ENCODE peak calls at places on chromosomes 7 and 10, in nine cellular contexts. W, R, X, C, Y, J, U, K and O are unnamed samples.

GRCh38 chr10:72503241-72503640 is 122.6 kb downstream of the MICU1 start:
- DNase-seq in W (peak), R (no peak), X (no peak), C (peak), Y (no peak), J (no peak), U (no peak), K (peak), O (no peak)

GRCh38 chr7:20403356-20403755 is 72.7 kb downstream of the ITGB8 start:
- DNase-seq in W (peak), R (no peak), X (no peak), C (no peak), Y (peak), J (no peak), U (no peak), K (peak), O (no peak)

GRCh38 chr7:143901360-143901709 is 641 bp downstream of the TCAF1 start:
- DNase-seq in W (peak), R (peak), X (peak), C (peak), Y (peak), J (peak), U (no peak), K (peak), O (no peak)

GRCh38 chr7:142088022-142088714 is 23.4 kb upstream of the MGAM2 start:
- DNase-seq in W (no peak), R (no peak), X (no peak), C (no peak), Y (no peak), J (no peak), U (no peak), K (no peak), O (no peak)

GRCh38 chr10:31359979-31360378 is 41.0 kb downstream of the ZEB1 start:
- DNase-seq in W (peak), R (no peak), X (no peak), C (peak), Y (no peak), J (no peak), U (no peak), K (no peak), O (no peak)

GRCh38 chr10:118504044-118504944 is 91.2 kb downstream of the PRLHR start:
- DNase-seq in W (peak), R (no peak), X (peak), C (peak), Y (no peak), J (peak), U (no peak), K (no peak), O (no peak)

GRCh38 chr7:159144756-159145543 is at the start of gene VIPR2:
- DNase-seq in W (no peak), R (no peak), X (no peak), C (no peak), Y (peak), J (no peak), U (peak), K (no peak), O (no peak)

GRCh38 chr7:1662101-1662500 is 8.0 kb upstream of the ELFN1 start:
- DNase-seq in W (no peak), R (peak), X (no peak), C (no peak), Y (no peak), J (no peak), U (no peak), K (no peak), O (peak)

GRCh38 chr10:60289800-60290199 is 99.9 kb downstream of the ANK3 start:
- DNase-seq in W (no peak), R (no peak), X (no peak), C (no peak), Y (no peak), J (no peak), U (no peak), K (no peak), O (no peak)

GRCh38 chr10:60293797-60294196 is 95.9 kb downstream of the ANK3 start:
- DNase-seq in W (no peak), R (no peak), X (no peak), C (peak), Y (no peak), J (no peak), U (no peak), K (no peak), O (no peak)

GRCh38 chr10:60288291-60288690 is 101.4 kb downstream of the ANK3 start:
- DNase-seq in W (no peak), R (no peak), X (no peak), C (no peak), Y (no peak), J (no peak), U (no peak), K (no peak), O (no peak)

GRCh38 chr10:60291354-60291930 is 98.2 kb downstream of the ANK3 start:
- DNase-seq in W (peak), R (no peak), X (no peak), C (no peak), Y (no peak), J (no peak), U (no peak), K (no peak), O (no peak)

DNA sequence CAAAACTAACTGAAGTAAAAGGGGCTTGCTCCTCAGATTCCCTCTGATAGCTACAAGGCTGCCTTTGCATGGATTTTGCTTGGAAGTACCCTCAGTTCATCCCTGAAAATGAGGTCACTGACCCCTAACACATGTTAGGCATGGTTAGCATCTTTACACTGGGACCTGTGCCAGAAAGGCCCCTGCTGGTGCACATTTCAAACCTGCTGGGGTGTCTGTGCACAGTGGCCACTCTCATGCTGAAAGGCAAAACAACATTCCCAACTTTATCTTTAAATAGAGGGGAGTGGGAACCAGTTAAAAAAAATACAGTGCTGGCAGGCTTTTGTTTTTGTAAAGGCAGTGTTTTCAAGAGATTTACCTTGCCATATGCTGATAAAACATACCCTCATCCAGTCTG is 99.1 kb downstream of the ANK3 start:
- DNase-seq in W (peak), R (no peak), X (no peak), C (no peak), Y (no peak), J (no peak), U (no peak), K (no peak), O (no peak)
- TF ChIP-seq CTCF in W (no peak), R (no peak), X (no peak), C (no peak), Y (no peak), J (no peak), U (no peak), K (no peak), O (no peak)

GRCh38 chr7:14483663-14484062 is 418.9 kb downstream of the DGKB start:
- DNase-seq in W (peak), R (no peak), X (no peak), C (no peak), Y (no peak), J (no peak), U (no peak), K (no peak), O (no peak)
- TF ChIP-seq CTCF in W (peak), R (no peak), X (peak), C (no peak), Y (no peak), J (no peak), U (no peak), K (no peak), O (peak)

GRCh38 chr10:98619446-98619845 is 172.7 kb upstream of the HPS1 start:
- DNase-seq in W (no peak), R (no peak), X (no peak), C (no peak), Y (no peak), J (no peak), U (no peak), K (no peak), O (no peak)

GRCh38 chr10:98620503-98620902 is 173.8 kb upstream of the HPS1 start:
- DNase-seq in W (no peak), R (no peak), X (no peak), C (no peak), Y (no peak), J (no peak), U (no peak), K (no peak), O (no peak)

GRCh38 chr10:98624963-98625362 is 178.2 kb upstream of the HPS1 start:
- DNase-seq in W (no peak), R (no peak), X (no peak), C (no peak), Y (no peak), J (no peak), U (no peak), K (no peak), O (no peak)

GRCh38 chr10:98621630-98622029 is 174.9 kb upstream of the HPS1 start:
- DNase-seq in W (no peak), R (no peak), X (no peak), C (no peak), Y (no peak), J (no peak), U (no peak), K (no peak), O (no peak)
- TF ChIP-seq CTCF in W (no peak), R (no peak), X (no peak), C (no peak), Y (no peak), J (no peak), U (no peak), K (no peak), O (no peak)

GRCh38 chr7:30625283-30625682 is 30.6 kb downstream of the GARS1 start:
- DNase-seq in W (no peak), R (no peak), X (no peak), C (no peak), Y (no peak), J (no peak), U (no peak), K (no peak), O (no peak)
- TF ChIP-seq CTCF in W (peak), R (no peak), X (no peak), C (no peak), Y (peak), J (peak), U (no peak), K (no peak), O (peak)

DNA sequence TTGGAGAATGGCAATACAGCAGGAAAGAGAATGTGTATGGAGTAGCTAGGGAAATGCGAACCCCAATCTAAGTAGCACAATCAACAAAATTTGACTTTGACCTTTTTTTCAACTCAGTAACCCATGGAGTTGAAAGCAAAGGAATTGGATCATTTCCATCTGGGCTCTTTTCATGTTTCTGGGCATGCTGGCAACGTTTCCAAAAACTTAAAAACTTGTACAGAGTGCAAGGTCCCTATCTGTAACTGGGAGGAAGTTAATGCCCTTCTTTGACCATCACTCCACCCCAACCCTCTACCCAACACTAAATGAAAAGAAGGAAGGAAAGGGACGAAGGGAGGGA is 1.3 kb upstream of the HIBADH start:
- DNase-seq in W (no peak), R (no peak), X (no peak), C (no peak), Y (no peak), J (no peak), U (no peak), K (no peak), O (no peak)
- TF ChIP-seq CTCF in W (no peak), R (no peak), X (no peak), C (no peak), Y (no peak), J (no peak), U (no peak), K (no peak), O (no peak)

GRCh38 chr7:19122018-19122588 is 4.7 kb upstream of the TWIST1 start:
- DNase-seq in W (peak), R (no peak), X (no peak), C (no peak), Y (no peak), J (peak), U (no peak), K (no peak), O (no peak)
- TF ChIP-seq CTCF in W (peak), R (no peak), X (peak), C (peak), Y (peak), J (peak), U (no peak), K (peak), O (peak)